ENCODE peak calls at places on chromosomes 11 and 22, in ten cellular contexts. O, C, L, T, M, V, J, K, R and U are unnamed samples.

GRCh38 chr11:62186195-62186594 is 3.8 kb upstream of the SCGB1D1 start:
- DNase-seq in O (no peak), C (no peak), L (no peak), T (no peak), M (no peak), V (no peak), J (no peak), K (no peak), R (no peak), U (no peak)

GRCh38 chr11:117479372-117479771 is 151.7 kb downstream of the CEP164 start:
- DNase-seq in O (no peak), C (no peak), L (no peak), T (no peak), M (no peak), V (no peak), J (no peak), K (peak; percentile 50), R (no peak), U (no peak)

GRCh38 chr11:68349461-68350249 is 37.3 kb downstream of the LRP5 start:
- DNase-seq in O (no peak), C (no peak), L (peak; percentile 85), T (no peak), M (no peak), V (no peak), J (no peak), K (no peak), R (no peak), U (no peak)

GRCh38 chr11:94788396-94788795 is 20.2 kb downstream of the AMOTL1 start:
- DNase-seq in O (no peak), C (no peak), L (no peak), T (no peak), M (no peak), V (no peak), J (no peak), K (no peak), R (no peak), U (no peak)

GRCh38 chr11:2747236-2748015 is 47.6 kb upstream of the KCNQ1OT1 start:
- DNase-seq in O (no peak), C (no peak), L (peak; percentile 51), T (no peak), M (peak; percentile 19), V (no peak), J (no peak), K (no peak), R (no peak), U (no peak)

GRCh38 chr22:45638834-45639746 is 32.5 kb upstream of the ATXN10 start:
- DNase-seq in O (no peak), C (no peak), L (peak; percentile 84), T (peak; percentile 93), M (peak; percentile 85), V (peak; percentile 90), J (no peak), K (no peak), R (peak; percentile 81), U (no peak)

GRCh38 chr11:64229090-64229958 is 1.0 kb upstream of the DNAJC4 start:
- DNase-seq in O (no peak), C (no peak), L (peak; percentile 54), T (no peak), M (no peak), V (no peak), J (no peak), K (no peak), R (no peak), U (no peak)

GRCh38 chr11:643366-643765 is 6.3 kb downstream of the DRD4 start:
- DNase-seq in O (no peak), C (no peak), L (no peak), T (no peak), M (no peak), V (no peak), J (no peak), K (no peak), R (no peak), U (no peak)

GRCh38 chr11:33540946-33541915 is 159.4 kb downstream of the C11orf91 start:
- DNase-seq in O (no peak), C (no peak), L (no peak), T (no peak), M (no peak), V (no peak), J (no peak), K (no peak), R (no peak), U (no peak)

DNA sequence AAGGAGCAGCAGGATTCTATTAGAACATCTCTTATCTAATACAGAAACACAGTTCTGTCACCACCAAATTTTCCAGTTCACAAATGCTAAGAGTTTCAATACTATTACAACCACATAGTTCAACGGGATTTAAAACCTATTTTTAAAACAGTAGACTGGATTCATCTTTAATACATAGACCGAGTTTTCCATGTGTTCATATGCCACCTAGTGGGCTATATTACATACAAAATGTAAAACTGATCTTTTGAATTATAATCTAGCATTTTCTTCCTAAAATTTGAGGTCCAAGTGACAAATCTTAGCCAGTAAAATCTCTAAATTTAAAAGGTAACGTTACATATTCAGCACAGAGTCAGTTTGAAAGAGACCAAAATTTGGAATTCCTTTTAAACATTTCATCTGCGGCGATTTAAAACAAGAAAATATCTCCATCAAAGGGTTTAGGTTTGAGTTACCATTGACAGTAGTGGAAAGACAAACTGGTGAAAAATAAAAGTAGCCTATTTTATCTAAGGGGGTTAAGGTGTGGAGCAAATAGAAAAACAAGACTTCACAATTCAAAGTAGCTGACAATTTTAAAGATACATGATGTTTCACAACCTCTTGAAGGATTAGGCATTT is 269.3 kb upstream of the MPPED2 start:
- DNase-seq in O (no peak), C (peak; percentile 29), L (no peak), T (peak; percentile 9), M (no peak), V (no peak), J (no peak), K (no peak), R (no peak), U (no peak)
- TF ChIP-seq CTCF in O (no peak), C (peak; percentile 48), L (peak; percentile 32), T (peak; percentile 8), M (peak; percentile 67), V (peak; percentile 44), J (no peak), K (no peak), R (peak; percentile 66), U (no peak)

GRCh38 chr11:121762820-121763219 is 310.1 kb upstream of the SORL1-AS1 start:
- DNase-seq in O (no peak), C (peak; percentile 52), L (no peak), T (peak; percentile 36), M (peak; percentile 53), V (no peak), J (no peak), K (no peak), R (no peak), U (no peak)
- TF ChIP-seq CTCF in O (no peak), C (no peak), L (no peak), T (no peak), M (no peak), V (no peak), J (peak; percentile 14), K (no peak), R (no peak), U (no peak)

DNA sequence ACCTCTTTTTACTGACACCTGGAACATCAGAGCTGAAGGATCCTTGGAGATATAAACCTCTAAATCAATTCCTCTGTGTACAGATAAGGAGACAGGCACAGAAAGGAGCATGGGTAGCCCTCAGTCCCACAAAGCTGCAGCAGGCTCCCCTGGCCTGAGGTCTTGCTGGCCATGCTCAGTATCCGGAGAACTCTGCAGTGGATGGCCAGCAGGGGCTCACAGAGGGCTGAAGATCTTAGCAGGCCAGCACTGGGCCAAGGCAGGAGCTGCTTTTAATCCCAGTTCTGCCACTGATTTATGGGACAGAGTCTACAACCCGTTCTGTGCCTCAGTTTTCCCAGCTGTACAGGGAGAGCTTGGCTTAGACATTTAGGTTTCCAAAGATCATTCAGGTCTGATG is 52.6 kb upstream of the LRRC32 start:
- DNase-seq in O (no peak), C (no peak), L (no peak), T (no peak), M (no peak), V (no peak), J (no peak), K (no peak), R (no peak), U (no peak)
- TF ChIP-seq CTCF in O (no peak), C (no peak), L (no peak), T (no peak), M (no peak), V (no peak), J (no peak), K (no peak), R (no peak), U (no peak)

DNA sequence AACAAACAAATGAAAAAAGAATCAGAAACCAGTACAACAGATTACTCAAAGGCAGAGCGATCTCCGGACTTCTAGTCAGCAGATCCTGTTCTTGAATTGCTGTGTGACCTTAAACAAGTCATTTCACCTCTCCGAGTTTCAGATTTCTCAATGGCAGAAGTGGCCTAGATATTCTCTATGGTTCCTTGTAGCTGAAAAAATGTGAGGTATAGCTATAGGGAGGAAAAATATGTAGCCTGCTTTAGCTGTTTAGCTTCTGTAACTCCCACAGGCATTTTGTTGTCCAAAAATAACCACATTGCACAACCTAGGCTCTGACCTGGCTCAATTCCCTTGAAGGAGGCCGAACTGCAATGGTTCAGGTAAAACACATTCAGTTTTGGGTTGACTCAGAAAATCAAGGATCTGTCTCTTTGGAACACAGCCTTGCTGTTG is 100.7 kb downstream of the DBX1 start:
- DNase-seq in O (no peak), C (no peak), L (no peak), T (peak; percentile 83), M (no peak), V (no peak), J (no peak), K (no peak), R (no peak), U (no peak)
- TF ChIP-seq CTCF in O (no peak), C (no peak), L (no peak), T (no peak), M (no peak), V (no peak), J (no peak), K (no peak), R (no peak), U (no peak)

DNA sequence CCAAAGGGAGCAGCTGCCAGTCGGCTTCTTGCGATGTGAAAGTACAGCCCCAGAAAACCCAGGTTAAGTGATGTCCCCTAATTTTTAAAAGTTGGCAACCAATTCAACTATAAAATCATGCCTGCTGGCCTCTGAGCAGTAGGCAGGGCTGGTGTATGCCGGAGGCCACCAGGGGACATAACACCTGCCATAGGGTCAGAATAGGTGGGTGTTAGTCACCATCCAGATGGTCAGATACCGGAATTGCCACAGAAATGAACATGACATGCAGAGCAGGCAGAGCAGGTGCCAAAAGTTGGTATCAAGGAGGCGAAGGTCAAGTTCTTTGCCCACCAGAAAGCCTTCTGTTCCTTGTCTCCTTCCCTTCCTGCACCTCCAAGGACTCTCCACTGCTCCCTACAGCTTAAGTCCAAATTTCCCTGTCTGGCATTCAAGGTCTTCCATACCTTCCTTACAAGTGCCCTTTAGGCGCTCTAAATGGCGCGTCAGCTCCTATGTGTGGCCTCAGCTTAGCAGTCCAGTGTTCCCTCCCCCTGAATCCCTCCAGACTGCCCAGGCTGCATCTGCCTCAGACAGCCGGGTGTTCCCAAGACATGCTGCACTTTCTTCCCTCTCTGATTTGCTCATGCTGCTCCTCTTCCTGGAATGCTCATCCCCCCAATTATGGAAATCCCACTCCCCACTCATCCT is 45.1 kb downstream of the PTPRJ start:
- DNase-seq in O (no peak), C (no peak), L (no peak), T (no peak), M (peak; percentile 19), V (no peak), J (no peak), K (no peak), R (no peak), U (no peak)
- TF ChIP-seq CTCF in O (no peak), C (no peak), L (no peak), T (no peak), M (no peak), V (no peak), J (no peak), K (no peak), R (no peak), U (no peak)